ENCODE peak calls at places on chromosomes 3 and 15, in four cellular contexts. One of them, this sample, is unnamed.

GRCh38 chr15:56058986-56059385 is 65.6 kb upstream of the NEDD4 start:
- DNase-seq in effector memory CD4-positive, alpha-beta T cell: no peak
- DNase-seq in stimulated activated CD8-positive, alpha-beta memory T cell treated with anti-CD3 and anti-CD28 coated beads, Interleukin-12 subunit alpha, Interleukin-12 subunit beta, amount 100 ng/mL, for 4 hours: no peak
- DNase-seq in endothelial cell: no peak
- DNase-seq in this sample: no peak

GRCh38 chr3:184676927-184677326 is 34.9 kb downstream of the MAGEF1 start:
- DNase-seq in effector memory CD4-positive, alpha-beta T cell: no peak
- DNase-seq in stimulated activated CD8-positive, alpha-beta memory T cell treated with anti-CD3 and anti-CD28 coated beads, Interleukin-12 subunit alpha, Interleukin-12 subunit beta, amount 100 ng/mL, for 4 hours: no peak
- DNase-seq in endothelial cell: no peak
- DNase-seq in this sample: no peak

GRCh38 chr15:78002996-78003395 is 74.5 kb downstream of the TBC1D2B start:
- DNase-seq in effector memory CD4-positive, alpha-beta T cell: no peak
- DNase-seq in stimulated activated CD8-positive, alpha-beta memory T cell treated with anti-CD3 and anti-CD28 coated beads, Interleukin-12 subunit alpha, Interleukin-12 subunit beta, amount 100 ng/mL, for 4 hours: no peak
- DNase-seq in endothelial cell: no peak
- DNase-seq in this sample: no peak

GRCh38 chr3:112973325-112974177 is 1.4 kb downstream of the CD200R1 start:
- DNase-seq in effector memory CD4-positive, alpha-beta T cell: no peak
- DNase-seq in stimulated activated CD8-positive, alpha-beta memory T cell treated with anti-CD3 and anti-CD28 coated beads, Interleukin-12 subunit alpha, Interleukin-12 subunit beta, amount 100 ng/mL, for 4 hours: no peak
- DNase-seq in endothelial cell: no peak
- DNase-seq in this sample: no peak

GRCh38 chr15:76345269-76345879 is 8.8 kb downstream of the ISL2 start:
- DNase-seq in effector memory CD4-positive, alpha-beta T cell: no peak
- DNase-seq in stimulated activated CD8-positive, alpha-beta memory T cell treated with anti-CD3 and anti-CD28 coated beads, Interleukin-12 subunit alpha, Interleukin-12 subunit beta, amount 100 ng/mL, for 4 hours: no peak
- DNase-seq in endothelial cell: no peak
- DNase-seq in this sample: no peak

GRCh38 chr3:111610189-111610588 is 15.0 kb upstream of the ZBED2 start:
- DNase-seq in effector memory CD4-positive, alpha-beta T cell: peak
- DNase-seq in stimulated activated CD8-positive, alpha-beta memory T cell treated with anti-CD3 and anti-CD28 coated beads, Interleukin-12 subunit alpha, Interleukin-12 subunit beta, amount 100 ng/mL, for 4 hours: no peak
- DNase-seq in endothelial cell: no peak
- DNase-seq in this sample: no peak

GRCh38 chr15:43086551-43086950 is 19.3 kb downstream of the UBR1 start:
- DNase-seq in effector memory CD4-positive, alpha-beta T cell: no peak
- DNase-seq in stimulated activated CD8-positive, alpha-beta memory T cell treated with anti-CD3 and anti-CD28 coated beads, Interleukin-12 subunit alpha, Interleukin-12 subunit beta, amount 100 ng/mL, for 4 hours: no peak
- DNase-seq in endothelial cell: no peak
- DNase-seq in this sample: no peak

GRCh38 chr3:195274259-195274966 is 3.5 kb upstream of the XXYLT1 start:
- DNase-seq in effector memory CD4-positive, alpha-beta T cell: no peak
- DNase-seq in stimulated activated CD8-positive, alpha-beta memory T cell treated with anti-CD3 and anti-CD28 coated beads, Interleukin-12 subunit alpha, Interleukin-12 subunit beta, amount 100 ng/mL, for 4 hours: no peak
- DNase-seq in endothelial cell: no peak
- DNase-seq in this sample: no peak

GRCh38 chr15:40322531-40323238 is 807 bp upstream of the INAFM2 start:
- DNase-seq in effector memory CD4-positive, alpha-beta T cell: no peak
- DNase-seq in stimulated activated CD8-positive, alpha-beta memory T cell treated with anti-CD3 and anti-CD28 coated beads, Interleukin-12 subunit alpha, Interleukin-12 subunit beta, amount 100 ng/mL, for 4 hours: no peak
- DNase-seq in endothelial cell: no peak
- DNase-seq in this sample: no peak

GRCh38 chr3:56365905-56366640 is 102.2 kb downstream of the ERC2 start:
- DNase-seq in effector memory CD4-positive, alpha-beta T cell: no peak
- DNase-seq in stimulated activated CD8-positive, alpha-beta memory T cell treated with anti-CD3 and anti-CD28 coated beads, Interleukin-12 subunit alpha, Interleukin-12 subunit beta, amount 100 ng/mL, for 4 hours: no peak
- DNase-seq in endothelial cell: no peak
- DNase-seq in this sample: no peak

GRCh38 chr3:45123030-45123429 is 23.1 kb downstream of the CDCP1 start:
- DNase-seq in effector memory CD4-positive, alpha-beta T cell: no peak
- DNase-seq in stimulated activated CD8-positive, alpha-beta memory T cell treated with anti-CD3 and anti-CD28 coated beads, Interleukin-12 subunit alpha, Interleukin-12 subunit beta, amount 100 ng/mL, for 4 hours: no peak
- DNase-seq in endothelial cell: no peak
- DNase-seq in this sample: no peak

GRCh38 chr15:72365844-72366243 is 10.0 kb downstream of the HEXA start:
- DNase-seq in effector memory CD4-positive, alpha-beta T cell: no peak
- DNase-seq in stimulated activated CD8-positive, alpha-beta memory T cell treated with anti-CD3 and anti-CD28 coated beads, Interleukin-12 subunit alpha, Interleukin-12 subunit beta, amount 100 ng/mL, for 4 hours: no peak
- DNase-seq in endothelial cell: no peak
- DNase-seq in this sample: no peak

GRCh38 chr3:170419301-170420087 is 826 bp downstream of the CLDN11 start:
- DNase-seq in effector memory CD4-positive, alpha-beta T cell: no peak
- DNase-seq in stimulated activated CD8-positive, alpha-beta memory T cell treated with anti-CD3 and anti-CD28 coated beads, Interleukin-12 subunit alpha, Interleukin-12 subunit beta, amount 100 ng/mL, for 4 hours: no peak
- DNase-seq in endothelial cell: peak
- DNase-seq in this sample: no peak

GRCh38 chr3:32146669-32147315 is 40.4 kb downstream of the GPD1L start:
- DNase-seq in effector memory CD4-positive, alpha-beta T cell: no peak
- DNase-seq in stimulated activated CD8-positive, alpha-beta memory T cell treated with anti-CD3 and anti-CD28 coated beads, Interleukin-12 subunit alpha, Interleukin-12 subunit beta, amount 100 ng/mL, for 4 hours: no peak
- DNase-seq in endothelial cell: no peak
- DNase-seq in this sample: no peak